ENCODE peak calls at places on chromosomes 1 and 21, in six cellular contexts. One of them, this sample, is unnamed.

GRCh38 chr1:20587639-20588017 is 1.3 kb upstream of the CDA start:
- DNase-seq in neural progenitor cell: no peak
- DNase-seq in IMR-90: peak; percentile 63
- DNase-seq in GM23248: peak; percentile 91
- DNase-seq in endodermal cell: no peak
- DNase-seq in pancreas: no peak
- DNase-seq in this sample: no peak

GRCh38 chr21:45022348-45022675 is 52.1 kb upstream of the ADARB1 start:
- DNase-seq in neural progenitor cell: no peak
- DNase-seq in IMR-90: no peak
- DNase-seq in GM23248: no peak
- DNase-seq in endodermal cell: peak; percentile 21
- DNase-seq in pancreas: no peak
- DNase-seq in this sample: no peak

GRCh38 chr1:53548031-53548491 is 88.9 kb downstream of the DMRTB1 start:
- DNase-seq in neural progenitor cell: no peak
- DNase-seq in IMR-90: no peak
- DNase-seq in GM23248: no peak
- DNase-seq in endodermal cell: peak; percentile 36
- DNase-seq in pancreas: no peak
- DNase-seq in this sample: no peak

GRCh38 chr1:80594013-80594412 is 1206.7 kb upstream of the ADGRL2 start:
- DNase-seq in neural progenitor cell: no peak
- DNase-seq in IMR-90: no peak
- DNase-seq in GM23248: no peak
- DNase-seq in endodermal cell: no peak
- DNase-seq in pancreas: no peak
- DNase-seq in this sample: no peak

GRCh38 chr21:25402134-25402957 is 204.9 kb downstream of the MRPL39 start:
- DNase-seq in neural progenitor cell: no peak
- DNase-seq in IMR-90: no peak
- DNase-seq in GM23248: no peak
- DNase-seq in endodermal cell: no peak
- DNase-seq in pancreas: no peak
- DNase-seq in this sample: no peak

GRCh38 chr1:223490256-223490655 is 97.0 kb downstream of the CCDC185 start:
- DNase-seq in neural progenitor cell: no peak
- DNase-seq in IMR-90: no peak
- DNase-seq in GM23248: no peak
- DNase-seq in endodermal cell: no peak
- DNase-seq in pancreas: no peak
- DNase-seq in this sample: no peak

GRCh38 chr1:91611498-91611917 is 110.9 kb downstream of the CDC7 start:
- DNase-seq in neural progenitor cell: peak; percentile 73
- DNase-seq in IMR-90: no peak
- DNase-seq in GM23248: peak; percentile 44
- DNase-seq in endodermal cell: peak; percentile 82
- DNase-seq in pancreas: no peak
- DNase-seq in this sample: peak; percentile 13

GRCh38 chr21:34801519-34802132 is 132.8 kb downstream of the CLIC6 start:
- DNase-seq in neural progenitor cell: no peak
- DNase-seq in IMR-90: no peak
- DNase-seq in GM23248: no peak
- DNase-seq in endodermal cell: peak; percentile 79
- DNase-seq in pancreas: no peak
- DNase-seq in this sample: peak; percentile 35

GRCh38 chr1:189336115-189337100 is 1141.3 kb downstream of the BRINP3 start:
- DNase-seq in neural progenitor cell: no peak
- DNase-seq in IMR-90: no peak
- DNase-seq in GM23248: no peak
- DNase-seq in endodermal cell: no peak
- DNase-seq in pancreas: no peak
- DNase-seq in this sample: no peak

GRCh38 chr1:93692983-93693591 is 11.4 kb upstream of the BCAR3 start:
- DNase-seq in neural progenitor cell: no peak
- DNase-seq in IMR-90: peak; percentile 90
- DNase-seq in GM23248: peak; percentile 96
- DNase-seq in endodermal cell: no peak
- DNase-seq in pancreas: no peak
- DNase-seq in this sample: no peak

GRCh38 chr21:44514746-44515358 is 25.1 kb downstream of the KRTAP10-1 start:
- DNase-seq in neural progenitor cell: no peak
- DNase-seq in IMR-90: no peak
- DNase-seq in GM23248: no peak
- DNase-seq in endodermal cell: no peak
- DNase-seq in pancreas: no peak
- DNase-seq in this sample: no peak

GRCh38 chr1:97252076-97252475 is 530.5 kb downstream of the PTBP2 start:
- DNase-seq in neural progenitor cell: no peak
- DNase-seq in IMR-90: peak; percentile 81
- DNase-seq in GM23248: peak; percentile 91
- DNase-seq in endodermal cell: no peak
- DNase-seq in pancreas: no peak
- DNase-seq in this sample: peak; percentile 92

GRCh38 chr21:38179504-38179900 is 77.3 kb upstream of the KCNJ15 start:
- DNase-seq in neural progenitor cell: no peak
- DNase-seq in IMR-90: peak; percentile 16
- DNase-seq in GM23248: peak; percentile 47
- DNase-seq in endodermal cell: no peak
- DNase-seq in pancreas: no peak
- DNase-seq in this sample: no peak

GRCh38 chr1:228833911-228834631 is 98.8 kb downstream of the RHOU start:
- DNase-seq in neural progenitor cell: no peak
- DNase-seq in IMR-90: no peak
- DNase-seq in GM23248: no peak
- DNase-seq in endodermal cell: no peak
- DNase-seq in pancreas: no peak
- DNase-seq in this sample: peak; percentile 42

GRCh38 chr1:245822997-245823396 is 668.2 kb downstream of the KIF26B start:
- DNase-seq in neural progenitor cell: no peak
- DNase-seq in IMR-90: peak; percentile 95
- DNase-seq in GM23248: peak; percentile 94
- DNase-seq in endodermal cell: no peak
- DNase-seq in pancreas: no peak
- DNase-seq in this sample: peak; percentile 95

GRCh38 chr21:34635307-34635706 is 20.4 kb upstream of the RCAN1 start:
- DNase-seq in neural progenitor cell: peak; percentile 15
- DNase-seq in IMR-90: no peak
- DNase-seq in GM23248: no peak
- DNase-seq in endodermal cell: peak; percentile 77
- DNase-seq in pancreas: no peak
- DNase-seq in this sample: no peak

GRCh38 chr1:75531570-75531969 is 79.3 kb downstream of the SLC44A5 start:
- DNase-seq in neural progenitor cell: no peak
- DNase-seq in IMR-90: no peak
- DNase-seq in GM23248: no peak
- DNase-seq in endodermal cell: no peak
- DNase-seq in pancreas: no peak
- DNase-seq in this sample: no peak

GRCh38 chr1:22831729-22832413 is 121.2 kb downstream of the EPHB2 start:
- DNase-seq in neural progenitor cell: no peak
- DNase-seq in IMR-90: peak; percentile 93
- DNase-seq in GM23248: peak; percentile 98
- DNase-seq in endodermal cell: no peak
- DNase-seq in pancreas: no peak
- DNase-seq in this sample: peak; percentile 75

GRCh38 chr1:36383240-36383639 is 2.5 kb downstream of the STK40 start:
- DNase-seq in neural progenitor cell: no peak
- DNase-seq in IMR-90: no peak
- DNase-seq in GM23248: no peak
- DNase-seq in endodermal cell: no peak
- DNase-seq in pancreas: peak; percentile 91
- DNase-seq in this sample: no peak

GRCh38 chr1:156943756-156944155 is 23.3 kb downstream of the LRRC71 start:
- DNase-seq in neural progenitor cell: no peak
- DNase-seq in IMR-90: no peak
- DNase-seq in GM23248: no peak
- DNase-seq in endodermal cell: no peak
- DNase-seq in pancreas: no peak
- DNase-seq in this sample: no peak

GRCh38 chr1:10781137-10781536 is 15.3 kb downstream of the CASZ1 start:
- DNase-seq in neural progenitor cell: no peak
- DNase-seq in IMR-90: no peak
- DNase-seq in GM23248: no peak
- DNase-seq in endodermal cell: no peak
- DNase-seq in pancreas: no peak
- DNase-seq in this sample: no peak

GRCh38 chr1:17136145-17136544 is 16.9 kb upstream of the PADI2 start:
- DNase-seq in neural progenitor cell: no peak
- DNase-seq in IMR-90: no peak
- DNase-seq in GM23248: no peak
- DNase-seq in endodermal cell: no peak
- DNase-seq in pancreas: no peak
- DNase-seq in this sample: no peak

GRCh38 chr1:85654066-85654782 is 54.0 kb downstream of the ZNHIT6 start:
- DNase-seq in neural progenitor cell: no peak
- DNase-seq in IMR-90: peak; percentile 69
- DNase-seq in GM23248: peak; percentile 64
- DNase-seq in endodermal cell: no peak
- DNase-seq in pancreas: no peak
- DNase-seq in this sample: peak; percentile 31

GRCh38 chr1:171654705-171655214 is 2.3 kb upstream of the MYOC start:
- DNase-seq in neural progenitor cell: no peak
- DNase-seq in IMR-90: no peak
- DNase-seq in GM23248: peak; percentile 70
- DNase-seq in endodermal cell: no peak
- DNase-seq in pancreas: no peak
- DNase-seq in this sample: no peak

GRCh38 chr21:39850333-39850732 is 16.9 kb upstream of the PCP4 start:
- DNase-seq in neural progenitor cell: no peak
- DNase-seq in IMR-90: no peak
- DNase-seq in GM23248: no peak
- DNase-seq in endodermal cell: peak; percentile 10
- DNase-seq in pancreas: no peak
- DNase-seq in this sample: no peak

GRCh38 chr21:42851812-42852665 is 27.3 kb downstream of the WDR4 start:
- DNase-seq in neural progenitor cell: no peak
- DNase-seq in IMR-90: no peak
- DNase-seq in GM23248: no peak
- DNase-seq in endodermal cell: no peak
- DNase-seq in pancreas: no peak
- DNase-seq in this sample: no peak

GRCh38 chr1:149987297-149987595 is 23.3 kb downstream of the OTUD7B start:
- DNase-seq in neural progenitor cell: no peak
- DNase-seq in IMR-90: no peak
- DNase-seq in GM23248: peak; percentile 21
- DNase-seq in endodermal cell: no peak
- DNase-seq in pancreas: no peak
- DNase-seq in this sample: no peak
- H3K27me3 ChIP-seq in neural progenitor cell: no peaks in the 10 kb centered on the region
- H3K27me3 ChIP-seq in IMR-90: no peaks in the 10 kb centered on the region
- H3K27me3 ChIP-seq in GM23248: no peaks in the 10 kb centered on the region
- H3K27me3 ChIP-seq in endodermal cell: no peaks in the 10 kb centered on the region
- H3K27me3 ChIP-seq in pancreas: no peaks in the 10 kb centered on the region
- H3K27me3 ChIP-seq in this sample: no peaks in the 10 kb centered on the region

GRCh38 chr1:26540346-26540745 is 10.8 kb downstream of the RPS6KA1 start:
- DNase-seq in neural progenitor cell: no peak
- DNase-seq in IMR-90: no peak
- DNase-seq in GM23248: no peak
- DNase-seq in endodermal cell: no peak
- DNase-seq in pancreas: no peak
- DNase-seq in this sample: no peak

GRCh38 chr1:26538480-26539412 is 9.2 kb downstream of the RPS6KA1 start:
- DNase-seq in neural progenitor cell: peak; percentile 64
- DNase-seq in IMR-90: peak; percentile 26
- DNase-seq in GM23248: peak; percentile 73
- DNase-seq in endodermal cell: peak; percentile 88
- DNase-seq in pancreas: no peak
- DNase-seq in this sample: peak; percentile 64

GRCh38 chr1:26541431-26541815 is 11.9 kb downstream of the RPS6KA1 start:
- DNase-seq in neural progenitor cell: no peak
- DNase-seq in IMR-90: no peak
- DNase-seq in GM23248: no peak
- DNase-seq in endodermal cell: no peak
- DNase-seq in pancreas: no peak
- DNase-seq in this sample: no peak

GRCh38 chr1:26537951-26538352 is 8.4 kb downstream of the RPS6KA1 start:
- DNase-seq in neural progenitor cell: peak; percentile 32
- DNase-seq in IMR-90: peak; percentile 45
- DNase-seq in GM23248: peak; percentile 53
- DNase-seq in endodermal cell: peak; percentile 77
- DNase-seq in pancreas: no peak
- DNase-seq in this sample: peak; percentile 59

GRCh38 chr1:26539722-26540121 is 10.2 kb downstream of the RPS6KA1 start:
- DNase-seq in neural progenitor cell: no peak
- DNase-seq in IMR-90: peak; percentile 32
- DNase-seq in GM23248: no peak
- DNase-seq in endodermal cell: no peak
- DNase-seq in pancreas: no peak
- DNase-seq in this sample: no peak
- H3K4me1 ChIP-seq in neural progenitor cell: peaks cover 7% of the 10 kb centered on the region
- H3K4me1 ChIP-seq in IMR-90: peaks cover 15% of the 10 kb centered on the region
- H3K4me1 ChIP-seq in GM23248: peaks cover 8% of the 10 kb centered on the region
- H3K4me1 ChIP-seq in endodermal cell: no peaks in the 10 kb centered on the region
- H3K4me1 ChIP-seq in pancreas: no peaks in the 10 kb centered on the region
- H3K4me1 ChIP-seq in this sample: peaks cover 18% of the 10 kb centered on the region

GRCh38 chr1:3745590-3746381 is 6.5 kb upstream of the CCDC27 start:
- DNase-seq in neural progenitor cell: no peak
- DNase-seq in IMR-90: peak; percentile 5
- DNase-seq in GM23248: peak; percentile 15
- DNase-seq in endodermal cell: peak; percentile 46
- DNase-seq in pancreas: no peak
- DNase-seq in this sample: no peak
- H3K4me3 ChIP-seq in neural progenitor cell: peak overlapping the region; percentile 75
- H3K4me3 ChIP-seq in IMR-90: no peak overlapping the region
- H3K4me3 ChIP-seq in GM23248: no peak overlapping the region
- H3K4me3 ChIP-seq in endodermal cell: peak overlapping the region; percentile 86
- H3K4me3 ChIP-seq in pancreas: peak overlapping the region; percentile 95
- H3K4me3 ChIP-seq in this sample: no peak overlapping the region

GRCh38 chr1:233208687-233209086 is 86.8 kb downstream of the PCNX2 start:
- DNase-seq in neural progenitor cell: no peak
- DNase-seq in IMR-90: no peak
- DNase-seq in GM23248: no peak
- DNase-seq in endodermal cell: no peak
- DNase-seq in pancreas: no peak
- DNase-seq in this sample: no peak

GRCh38 chr1:233215135-233215722 is 80.3 kb downstream of the PCNX2 start:
- DNase-seq in neural progenitor cell: no peak
- DNase-seq in IMR-90: no peak
- DNase-seq in GM23248: no peak
- DNase-seq in endodermal cell: no peak
- DNase-seq in pancreas: no peak
- DNase-seq in this sample: no peak

GRCh38 chr1:233216009-233216408 is 79.5 kb downstream of the PCNX2 start:
- DNase-seq in neural progenitor cell: no peak
- DNase-seq in IMR-90: no peak
- DNase-seq in GM23248: no peak
- DNase-seq in endodermal cell: no peak
- DNase-seq in pancreas: no peak
- DNase-seq in this sample: no peak

DNA sequence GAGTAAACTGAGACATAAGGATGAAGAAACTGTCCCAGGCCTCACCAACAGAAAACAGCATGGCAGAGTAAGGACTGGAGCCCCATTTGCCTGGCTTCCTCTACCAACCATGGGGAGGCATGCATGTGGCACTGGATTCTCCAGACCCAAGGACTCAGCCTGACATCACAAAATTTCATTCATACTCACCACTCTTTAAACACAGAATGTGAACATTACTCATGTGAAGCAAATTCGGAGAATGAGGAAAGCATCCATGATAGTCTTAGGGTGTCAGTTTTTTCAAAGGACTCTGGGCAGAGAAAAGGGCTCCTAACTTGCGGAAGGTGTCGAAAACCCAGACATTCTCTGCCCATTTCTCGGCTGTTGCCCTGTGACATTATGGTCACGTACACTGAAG is 83.9 kb downstream of the PCNX2 start:
- DNase-seq in neural progenitor cell: no peak
- DNase-seq in IMR-90: peak; percentile 39
- DNase-seq in GM23248: peak; percentile 16
- DNase-seq in endodermal cell: no peak
- DNase-seq in pancreas: no peak
- DNase-seq in this sample: no peak
- H3K27me3 ChIP-seq in neural progenitor cell: no peaks in the 10 kb centered on the region
- H3K27me3 ChIP-seq in IMR-90: no peaks in the 10 kb centered on the region
- H3K27me3 ChIP-seq in GM23248: no peaks in the 10 kb centered on the region
- H3K27me3 ChIP-seq in endodermal cell: no peaks in the 10 kb centered on the region
- H3K27me3 ChIP-seq in pancreas: no peaks in the 10 kb centered on the region
- H3K27me3 ChIP-seq in this sample: no peaks in the 10 kb centered on the region

This sample was measured in cardiac muscle cell.